ENCODE peak calls at places on chromosomes 13 and 19, in seven cellular contexts. One of them, this sample, is unnamed.

GRCh38 chr19:30169196-30169900 is 202.8 kb upstream of the ZNF536 start:
- DNase-seq in A673: no peak
- DNase-seq in AG04450: no peak
- DNase-seq in IMR-90: no peak
- DNase-seq in breast epithelium: no peak
- DNase-seq in K562: no peak
- DNase-seq in cardiac fibroblast: no peak
- DNase-seq in this sample: no peak

GRCh38 chr13:26758496-26759155 is 2.0 kb downstream of the GPR12 start:
- DNase-seq in A673: no peak
- DNase-seq in AG04450: no peak
- DNase-seq in IMR-90: no peak
- DNase-seq in breast epithelium: no peak
- DNase-seq in K562: no peak
- DNase-seq in cardiac fibroblast: no peak
- DNase-seq in this sample: no peak

GRCh38 chr19:13129384-13129783 is 11.3 kb downstream of the NACC1 start:
- DNase-seq in A673: no peak
- DNase-seq in AG04450: no peak
- DNase-seq in IMR-90: no peak
- DNase-seq in breast epithelium: no peak
- DNase-seq in K562: no peak
- DNase-seq in cardiac fibroblast: no peak
- DNase-seq in this sample: no peak

GRCh38 chr13:27194895-27195764 is 23.5 kb upstream of the USP12 start:
- DNase-seq in A673: peak
- DNase-seq in AG04450: no peak
- DNase-seq in IMR-90: peak
- DNase-seq in breast epithelium: no peak
- DNase-seq in K562: peak
- DNase-seq in cardiac fibroblast: peak
- DNase-seq in this sample: peak

GRCh38 chr13:70249332-70250064 is 141.2 kb upstream of the KLHL1 start:
- DNase-seq in A673: no peak
- DNase-seq in AG04450: no peak
- DNase-seq in IMR-90: no peak
- DNase-seq in breast epithelium: no peak
- DNase-seq in K562: no peak
- DNase-seq in cardiac fibroblast: peak
- DNase-seq in this sample: peak

GRCh38 chr13:113176292-113176691 is 17.8 kb downstream of the PROZ start:
- DNase-seq in A673: no peak
- DNase-seq in AG04450: no peak
- DNase-seq in IMR-90: no peak
- DNase-seq in breast epithelium: no peak
- DNase-seq in K562: no peak
- DNase-seq in cardiac fibroblast: no peak
- DNase-seq in this sample: no peak

GRCh38 chr13:105048685-105049084 is 1486.8 kb downstream of the EFNB2 start:
- DNase-seq in A673: no peak
- DNase-seq in AG04450: no peak
- DNase-seq in IMR-90: no peak
- DNase-seq in breast epithelium: no peak
- DNase-seq in K562: no peak
- DNase-seq in cardiac fibroblast: no peak
- DNase-seq in this sample: no peak

GRCh38 chr19:33524024-33524664 is 2.6 kb upstream of the PEPD start:
- DNase-seq in A673: no peak
- DNase-seq in AG04450: no peak
- DNase-seq in IMR-90: no peak
- DNase-seq in breast epithelium: no peak
- DNase-seq in K562: no peak
- DNase-seq in cardiac fibroblast: no peak
- DNase-seq in this sample: no peak

GRCh38 chr13:40615619-40616018 is 50.8 kb downstream of the FOXO1 start:
- DNase-seq in A673: no peak
- DNase-seq in AG04450: no peak
- DNase-seq in IMR-90: no peak
- DNase-seq in breast epithelium: no peak
- DNase-seq in K562: no peak
- DNase-seq in cardiac fibroblast: no peak
- DNase-seq in this sample: no peak

GRCh38 chr13:91491980-91492379 is 93.6 kb downstream of the GPC5 start:
- DNase-seq in A673: no peak
- DNase-seq in AG04450: no peak
- DNase-seq in IMR-90: no peak
- DNase-seq in breast epithelium: no peak
- DNase-seq in K562: no peak
- DNase-seq in cardiac fibroblast: no peak
- DNase-seq in this sample: no peak

DNA sequence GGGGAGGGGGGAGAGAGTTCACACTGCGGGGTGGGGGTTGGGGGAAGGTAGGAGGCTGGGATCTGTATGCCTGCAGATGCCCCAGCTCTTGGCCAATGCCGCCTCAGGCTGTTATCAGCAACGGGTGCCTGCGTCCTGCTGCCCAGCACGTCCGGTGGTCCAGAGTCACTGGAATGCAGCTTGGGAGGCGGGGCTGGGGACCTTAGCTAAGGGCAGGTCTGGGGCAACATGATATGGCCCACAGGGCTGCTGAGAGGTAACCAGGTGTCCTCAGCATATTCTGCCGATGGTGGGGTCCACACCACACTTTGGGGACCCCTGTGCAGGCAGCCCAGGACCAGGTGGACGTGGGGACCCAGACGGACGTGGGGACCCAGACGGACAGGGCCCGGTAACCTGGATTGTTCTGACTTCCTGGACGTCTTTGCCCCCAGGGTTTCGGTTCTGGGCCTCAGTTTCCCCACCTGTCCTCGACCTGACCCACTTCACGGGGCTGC is 668 bp upstream of the ARHGAP45 start:
- DNase-seq in A673: no peak
- DNase-seq in AG04450: no peak
- DNase-seq in IMR-90: no peak
- DNase-seq in breast epithelium: no peak
- DNase-seq in K562: no peak
- DNase-seq in cardiac fibroblast: no peak
- DNase-seq in this sample: no peak
- H3K4me3 ChIP-seq in A673: peak
- H3K4me3 ChIP-seq in AG04450: no peak
- H3K4me3 ChIP-seq in IMR-90: no peak
- H3K4me3 ChIP-seq in breast epithelium: peak
- H3K4me3 ChIP-seq in K562: peak
- H3K4me3 ChIP-seq in cardiac fibroblast: no peak
- H3K4me3 ChIP-seq in this sample: no peak

GRCh38 chr13:107200491-107200890 is 632.6 kb upstream of the ARGLU1 start:
- DNase-seq in A673: no peak
- DNase-seq in AG04450: no peak
- DNase-seq in IMR-90: peak
- DNase-seq in breast epithelium: no peak
- DNase-seq in K562: no peak
- DNase-seq in cardiac fibroblast: no peak
- DNase-seq in this sample: no peak

GRCh38 chr13:107202371-107203023 is 634.6 kb upstream of the ARGLU1 start:
- DNase-seq in A673: peak
- DNase-seq in AG04450: no peak
- DNase-seq in IMR-90: peak
- DNase-seq in breast epithelium: no peak
- DNase-seq in K562: no peak
- DNase-seq in cardiac fibroblast: peak
- DNase-seq in this sample: no peak

GRCh38 chr13:107205318-107206112 is 637.6 kb upstream of the ARGLU1 start:
- DNase-seq in A673: peak
- DNase-seq in AG04450: peak
- DNase-seq in IMR-90: peak
- DNase-seq in breast epithelium: peak
- DNase-seq in K562: peak
- DNase-seq in cardiac fibroblast: peak
- DNase-seq in this sample: no peak

GRCh38 chr13:107208889-107209288 is 641.0 kb upstream of the ARGLU1 start:
- DNase-seq in A673: no peak
- DNase-seq in AG04450: no peak
- DNase-seq in IMR-90: no peak
- DNase-seq in breast epithelium: no peak
- DNase-seq in K562: no peak
- DNase-seq in cardiac fibroblast: no peak
- DNase-seq in this sample: no peak

DNA sequence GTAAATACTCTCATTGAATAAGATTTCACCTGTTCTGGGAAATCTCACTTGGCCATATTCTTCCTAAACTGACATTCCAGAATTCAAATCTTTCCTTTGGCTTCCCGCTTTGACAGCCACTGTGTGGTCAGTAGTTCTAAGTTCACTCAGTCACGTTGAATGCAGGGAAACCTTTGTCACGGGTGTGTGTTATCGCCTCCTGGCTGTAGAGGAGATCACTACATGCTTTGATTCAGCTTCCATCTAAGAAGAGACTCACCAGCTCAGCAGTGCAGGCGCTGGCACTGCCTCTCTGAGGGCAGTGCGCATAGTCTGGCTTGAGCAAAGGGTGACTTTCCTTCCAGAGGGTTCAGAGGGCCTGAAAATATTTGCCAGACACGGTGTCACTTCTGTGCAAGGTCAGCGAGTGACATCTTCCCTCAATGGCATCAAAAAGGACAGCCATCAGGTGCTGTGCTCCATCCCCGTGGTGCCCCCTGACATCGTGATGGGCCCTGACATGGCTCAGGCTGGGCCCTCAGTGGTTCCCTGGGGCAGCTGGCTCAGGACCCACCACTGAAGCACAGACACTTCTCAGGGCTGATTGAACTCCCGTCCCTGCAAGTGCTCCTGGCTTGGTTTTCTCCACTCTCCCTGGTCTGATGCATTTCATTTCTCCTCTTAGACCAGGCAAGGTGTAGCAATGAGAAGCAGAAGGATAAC is 635.4 kb upstream of the ARGLU1 start:
- DNase-seq in A673: peak
- DNase-seq in AG04450: no peak
- DNase-seq in IMR-90: no peak
- DNase-seq in breast epithelium: no peak
- DNase-seq in K562: peak
- DNase-seq in cardiac fibroblast: peak
- DNase-seq in this sample: no peak
- TF ChIP-seq CTCF in A673: peak
- TF ChIP-seq CTCF in AG04450: peak
- TF ChIP-seq CTCF in IMR-90: no peak
- TF ChIP-seq CTCF in breast epithelium: no peak
- TF ChIP-seq CTCF in K562: peak
- TF ChIP-seq CTCF in cardiac fibroblast: peak
- TF ChIP-seq CTCF in this sample: peak

GRCh38 chr19:45340899-45341453 is 426 bp downstream of the KLC3 start:
- DNase-seq in A673: no peak
- DNase-seq in AG04450: no peak
- DNase-seq in IMR-90: peak
- DNase-seq in breast epithelium: no peak
- DNase-seq in K562: no peak
- DNase-seq in cardiac fibroblast: no peak
- DNase-seq in this sample: no peak
- H3K4me3 ChIP-seq in A673: peak
- H3K4me3 ChIP-seq in AG04450: peak
- H3K4me3 ChIP-seq in IMR-90: no peak
- H3K4me3 ChIP-seq in breast epithelium: peak
- H3K4me3 ChIP-seq in K562: peak
- H3K4me3 ChIP-seq in cardiac fibroblast: no peak
- H3K4me3 ChIP-seq in this sample: peak

GRCh38 chr19:3073159-3073563 is 10.9 kb upstream of the TLE5 start:
- DNase-seq in A673: peak
- DNase-seq in AG04450: peak
- DNase-seq in IMR-90: peak
- DNase-seq in breast epithelium: no peak
- DNase-seq in K562: peak
- DNase-seq in cardiac fibroblast: peak
- DNase-seq in this sample: peak

GRCh38 chr19:3079578-3079977 is 14.6 kb upstream of the GNA11 start:
- DNase-seq in A673: no peak
- DNase-seq in AG04450: no peak
- DNase-seq in IMR-90: no peak
- DNase-seq in breast epithelium: no peak
- DNase-seq in K562: no peak
- DNase-seq in cardiac fibroblast: no peak
- DNase-seq in this sample: no peak

GRCh38 chr19:3075605-3076431 is 13.5 kb upstream of the TLE5 start:
- DNase-seq in A673: peak
- DNase-seq in AG04450: no peak
- DNase-seq in IMR-90: no peak
- DNase-seq in breast epithelium: peak
- DNase-seq in K562: peak
- DNase-seq in cardiac fibroblast: no peak
- DNase-seq in this sample: no peak

GRCh38 chr19:3071764-3072163 is 9.5 kb upstream of the TLE5 start:
- DNase-seq in A673: no peak
- DNase-seq in AG04450: no peak
- DNase-seq in IMR-90: no peak
- DNase-seq in breast epithelium: no peak
- DNase-seq in K562: no peak
- DNase-seq in cardiac fibroblast: no peak
- DNase-seq in this sample: no peak

DNA sequence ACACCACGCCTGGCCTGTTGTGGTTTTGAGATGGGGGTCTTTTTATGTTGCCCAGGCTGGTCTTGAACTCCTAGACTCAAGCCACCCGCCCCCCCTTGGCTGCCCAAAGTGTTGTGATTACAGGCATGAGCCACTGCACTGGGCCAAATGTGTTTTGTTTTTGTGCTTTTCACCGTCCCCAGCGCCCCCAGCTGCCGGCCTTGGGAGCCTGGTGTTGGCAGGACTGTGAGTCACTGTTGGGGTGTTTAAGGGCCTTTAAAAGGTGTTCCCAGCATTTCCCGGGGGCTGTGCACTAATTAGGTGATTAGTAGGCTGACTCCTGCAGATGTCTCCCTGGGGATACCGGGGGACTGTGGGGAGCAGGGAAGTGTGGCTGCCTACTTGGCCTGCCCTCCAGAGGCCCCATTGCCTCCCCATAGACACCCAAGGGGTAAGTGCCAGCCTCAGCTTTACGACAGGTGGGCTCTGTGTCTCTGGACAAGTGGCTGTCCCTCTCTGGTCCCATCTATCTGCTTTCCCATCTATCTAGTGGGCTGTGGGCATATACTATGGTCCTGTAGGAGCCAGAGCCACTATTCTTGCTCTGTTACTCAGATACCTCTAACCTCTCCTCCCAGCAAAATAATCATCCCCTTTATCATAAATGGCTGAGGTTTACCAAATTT is 11.8 kb upstream of the TLE5 start:
- DNase-seq in A673: peak
- DNase-seq in AG04450: no peak
- DNase-seq in IMR-90: no peak
- DNase-seq in breast epithelium: no peak
- DNase-seq in K562: peak
- DNase-seq in cardiac fibroblast: peak
- DNase-seq in this sample: no peak
- TF ChIP-seq CTCF in A673: peak
- TF ChIP-seq CTCF in AG04450: no peak
- TF ChIP-seq CTCF in IMR-90: peak
- TF ChIP-seq CTCF in breast epithelium: no peak
- TF ChIP-seq CTCF in K562: peak
- TF ChIP-seq CTCF in cardiac fibroblast: peak
- TF ChIP-seq CTCF in this sample: peak

GRCh38 chr13:33096886-33097610 is 80.8 kb downstream of the KL start:
- DNase-seq in A673: no peak
- DNase-seq in AG04450: no peak
- DNase-seq in IMR-90: no peak
- DNase-seq in breast epithelium: no peak
- DNase-seq in K562: no peak
- DNase-seq in cardiac fibroblast: no peak
- DNase-seq in this sample: no peak
- H3K4me3 ChIP-seq in A673: no peak
- H3K4me3 ChIP-seq in AG04450: no peak
- H3K4me3 ChIP-seq in IMR-90: no peak
- H3K4me3 ChIP-seq in breast epithelium: no peak
- H3K4me3 ChIP-seq in K562: no peak
- H3K4me3 ChIP-seq in cardiac fibroblast: no peak
- H3K4me3 ChIP-seq in this sample: no peak

GRCh38 chr13:97561182-97561581 is 127.2 kb downstream of the RAP2A start:
- DNase-seq in A673: no peak
- DNase-seq in AG04450: no peak
- DNase-seq in IMR-90: no peak
- DNase-seq in breast epithelium: no peak
- DNase-seq in K562: no peak
- DNase-seq in cardiac fibroblast: no peak
- DNase-seq in this sample: no peak
- TF ChIP-seq CTCF in A673: no peak
- TF ChIP-seq CTCF in AG04450: no peak
- TF ChIP-seq CTCF in IMR-90: no peak
- TF ChIP-seq CTCF in breast epithelium: no peak
- TF ChIP-seq CTCF in K562: no peak
- TF ChIP-seq CTCF in cardiac fibroblast: no peak
- TF ChIP-seq CTCF in this sample: no peak